ENCODE peak calls at places on chromosome 5, in six cellular contexts. J, Z, Q, K, W and L are unnamed samples.

GRCh38 chr5:60891667-60892066 is 47.6 kb upstream of the ELOVL7 start:
- DNase-seq in J (no peak), Z (no peak), Q (no peak), K (no peak), W (no peak), L (no peak)

GRCh38 chr5:56574778-56575177 is 240.6 kb upstream of the MAP3K1 start:
- DNase-seq in J (no peak), Z (no peak), Q (no peak), K (no peak), W (no peak), L (no peak)

GRCh38 chr5:131466171-131466766 is 168.8 kb downstream of the RAPGEF6 start:
- DNase-seq in J (no peak), Z (no peak), Q (no peak), K (no peak), W (no peak), L (no peak)

GRCh38 chr5:81838307-81838906 is 87.5 kb upstream of the SSBP2 start:
- DNase-seq in J (no peak), Z (no peak), Q (peak), K (no peak), W (no peak), L (no peak)

GRCh38 chr5:505946-506555 is 18.2 kb downstream of the SLC9A3 start:
- DNase-seq in J (no peak), Z (no peak), Q (no peak), K (peak), W (no peak), L (no peak)

GRCh38 chr5:133410335-133410828 is 202.0 kb downstream of the FSTL4 start:
- DNase-seq in J (no peak), Z (no peak), Q (no peak), K (no peak), W (no peak), L (no peak)

GRCh38 chr5:12114075-12114474 is 209.8 kb upstream of the CTNND2 start:
- DNase-seq in J (no peak), Z (no peak), Q (no peak), K (no peak), W (no peak), L (no peak)

GRCh38 chr5:126544087-126544740 is 50.8 kb downstream of the ALDH7A1 start:
- DNase-seq in J (no peak), Z (no peak), Q (peak), K (no peak), W (no peak), L (peak)

GRCh38 chr5:150622157-150622556 is 18.3 kb upstream of the SYNPO start:
- DNase-seq in J (no peak), Z (no peak), Q (no peak), K (no peak), W (no peak), L (no peak)

GRCh38 chr5:51382759-51383493 is at the start of gene ISL1:
- DNase-seq in J (no peak), Z (peak), Q (peak), K (peak), W (no peak), L (no peak)

GRCh38 chr5:180027449-180028089 is 44.0 kb downstream of the RNF130 start:
- DNase-seq in J (no peak), Z (no peak), Q (no peak), K (peak), W (no peak), L (no peak)

GRCh38 chr5:2914022-2914661 is 162.7 kb upstream of the IRX2 start:
- DNase-seq in J (no peak), Z (no peak), Q (no peak), K (no peak), W (no peak), L (no peak)

GRCh38 chr5:1480806-1481205 is 35.6 kb upstream of the SLC6A3 start:
- DNase-seq in J (no peak), Z (no peak), Q (no peak), K (no peak), W (no peak), L (no peak)

GRCh38 chr5:67092447-67093023 is 104.1 kb downstream of the CD180 start:
- DNase-seq in J (no peak), Z (no peak), Q (no peak), K (no peak), W (no peak), L (no peak)

GRCh38 chr5:75931175-75931574 is 152.0 kb upstream of the SV2C start:
- DNase-seq in J (no peak), Z (no peak), Q (no peak), K (no peak), W (no peak), L (no peak)

GRCh38 chr5:134547999-134548626 is 22.6 kb downstream of the JADE2 start:
- DNase-seq in J (no peak), Z (no peak), Q (no peak), K (no peak), W (no peak), L (no peak)

GRCh38 chr5:81513982-81514381 is 120.0 kb upstream of the ACOT12 start:
- DNase-seq in J (no peak), Z (no peak), Q (no peak), K (no peak), W (no peak), L (no peak)

GRCh38 chr5:55935371-55935770 is 59.4 kb downstream of the IL6ST start:
- DNase-seq in J (no peak), Z (no peak), Q (no peak), K (no peak), W (no peak), L (no peak)

GRCh38 chr5:133456933-133457402 is 155.4 kb downstream of the FSTL4 start:
- DNase-seq in J (no peak), Z (no peak), Q (no peak), K (no peak), W (no peak), L (no peak)

GRCh38 chr5:39186289-39186688 is 33.1 kb downstream of the FYB1 start:
- DNase-seq in J (no peak), Z (no peak), Q (no peak), K (no peak), W (no peak), L (no peak)

GRCh38 chr5:7850241-7850532 is 746 bp downstream of the CFAP90 start:
- DNase-seq in J (no peak), Z (no peak), Q (no peak), K (peak), W (peak), L (no peak)

GRCh38 chr5:16489322-16489791 is 23.8 kb upstream of the ZNF622 start:
- DNase-seq in J (no peak), Z (no peak), Q (peak), K (no peak), W (no peak), L (no peak)

GRCh38 chr5:168317096-168317520 is 25.7 kb downstream of the WWC1 start:
- DNase-seq in J (no peak), Z (no peak), Q (no peak), K (no peak), W (no peak), L (no peak)

GRCh38 chr5:43010956-43011355 is 29.2 kb downstream of the ANXA2R start:
- DNase-seq in J (no peak), Z (no peak), Q (no peak), K (no peak), W (no peak), L (no peak)

GRCh38 chr5:43007911-43008368 is 32.2 kb downstream of the ANXA2R start:
- DNase-seq in J (peak), Z (no peak), Q (peak), K (peak), W (peak), L (peak)

GRCh38 chr5:43007246-43007910 is 32.7 kb downstream of the ANXA2R start:
- DNase-seq in J (peak), Z (no peak), Q (peak), K (peak), W (peak), L (peak)

GRCh38 chr5:43006411-43007202 is 33.5 kb downstream of the ANXA2R start:
- DNase-seq in J (no peak), Z (no peak), Q (no peak), K (peak), W (no peak), L (no peak)

DNA sequence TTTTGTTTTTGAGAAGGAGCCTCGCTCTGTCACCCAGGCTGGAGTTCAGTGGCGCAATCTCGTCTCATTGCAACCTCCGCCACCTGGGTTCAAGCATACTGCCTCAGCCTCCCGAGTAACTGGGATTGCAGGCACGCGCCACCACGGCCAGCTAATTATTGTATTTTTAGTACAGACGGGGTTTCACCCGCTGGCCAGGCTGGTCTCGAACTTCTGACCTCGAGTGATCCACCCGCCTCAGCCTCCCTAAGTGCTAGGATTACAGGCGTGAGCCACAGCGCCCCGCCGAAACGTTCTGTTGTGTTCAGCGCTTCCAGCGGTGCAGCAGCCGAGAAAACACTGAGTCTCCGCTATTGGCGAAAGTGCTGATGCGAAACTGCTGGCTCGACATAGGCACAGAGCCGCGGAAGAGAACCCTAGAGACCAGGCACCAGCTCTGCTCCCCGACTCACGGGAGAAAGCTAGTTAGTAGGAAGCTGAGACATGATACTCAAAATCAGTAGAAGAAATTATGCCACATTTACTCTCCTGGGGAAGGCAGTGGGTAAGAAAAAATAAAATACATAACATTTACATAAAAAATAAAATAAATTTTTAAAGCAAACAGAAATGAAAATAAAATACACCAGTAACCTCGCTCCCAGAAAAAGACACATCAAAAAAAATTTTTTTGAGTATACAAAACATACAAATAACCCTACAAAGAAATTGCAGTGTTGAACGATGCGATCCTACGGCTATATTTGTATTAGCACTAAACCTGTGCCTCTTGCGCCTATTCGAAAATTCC is 31.6 kb downstream of the ANXA2R start:
- DNase-seq in J (peak), Z (peak), Q (peak), K (peak), W (peak), L (no peak)
- TF ChIP-seq POLR2A in J (no peak), Z (peak), Q (no peak), K (peak), W (peak), L (peak)

GRCh38 chr5:73119492-73120157 is 750 bp upstream of the TMEM171 start:
- DNase-seq in J (no peak), Z (peak), Q (peak), K (peak), W (no peak), L (no peak)
- TF ChIP-seq POLR2A in J (no peak), Z (no peak), Q (no peak), K (no peak), W (no peak), L (no peak)

GRCh38 chr5:170076707-170077106 is 29.0 kb upstream of the FOXI1 start:
- DNase-seq in J (no peak), Z (no peak), Q (no peak), K (no peak), W (no peak), L (no peak)

GRCh38 chr5:170078458-170078857 is 27.2 kb upstream of the FOXI1 start:
- DNase-seq in J (no peak), Z (no peak), Q (no peak), K (no peak), W (no peak), L (no peak)

GRCh38 chr5:170078931-170079330 is 26.8 kb upstream of the FOXI1 start:
- DNase-seq in J (no peak), Z (no peak), Q (no peak), K (no peak), W (no peak), L (no peak)

GRCh38 chr5:170077526-170077925 is 28.2 kb upstream of the FOXI1 start:
- DNase-seq in J (no peak), Z (no peak), Q (no peak), K (no peak), W (no peak), L (no peak)

DNA sequence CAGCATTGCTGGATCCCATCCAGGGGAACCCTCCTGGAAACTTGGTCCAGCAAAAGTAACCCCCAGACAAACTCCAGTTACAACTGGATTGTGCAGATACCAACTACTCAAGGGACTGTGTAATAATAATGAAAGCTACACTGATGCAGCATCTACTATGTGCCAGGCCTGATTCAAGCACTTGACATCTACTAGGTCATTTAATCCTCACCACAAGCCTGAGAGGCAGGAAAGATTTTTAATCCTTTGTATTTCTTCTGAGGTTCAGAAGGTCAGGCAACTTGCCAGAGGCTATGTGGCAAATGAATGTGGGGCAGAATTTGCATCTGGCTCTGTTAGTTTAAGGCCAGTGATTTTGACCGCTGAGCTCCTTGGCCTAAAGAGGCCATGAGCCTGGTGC is 29.5 kb upstream of the FOXI1 start:
- DNase-seq in J (no peak), Z (no peak), Q (no peak), K (no peak), W (no peak), L (no peak)
- TF ChIP-seq POLR2A in J (no peak), Z (no peak), Q (no peak), K (no peak), W (no peak), L (no peak)

GRCh38 chr5:154857534-154858250 is 735 bp upstream of the CNOT8 start:
- DNase-seq in J (peak), Z (peak), Q (peak), K (peak), W (peak), L (peak)
- TF ChIP-seq POLR2A in J (peak), Z (peak), Q (peak), K (peak), W (no peak), L (no peak)

DNA sequence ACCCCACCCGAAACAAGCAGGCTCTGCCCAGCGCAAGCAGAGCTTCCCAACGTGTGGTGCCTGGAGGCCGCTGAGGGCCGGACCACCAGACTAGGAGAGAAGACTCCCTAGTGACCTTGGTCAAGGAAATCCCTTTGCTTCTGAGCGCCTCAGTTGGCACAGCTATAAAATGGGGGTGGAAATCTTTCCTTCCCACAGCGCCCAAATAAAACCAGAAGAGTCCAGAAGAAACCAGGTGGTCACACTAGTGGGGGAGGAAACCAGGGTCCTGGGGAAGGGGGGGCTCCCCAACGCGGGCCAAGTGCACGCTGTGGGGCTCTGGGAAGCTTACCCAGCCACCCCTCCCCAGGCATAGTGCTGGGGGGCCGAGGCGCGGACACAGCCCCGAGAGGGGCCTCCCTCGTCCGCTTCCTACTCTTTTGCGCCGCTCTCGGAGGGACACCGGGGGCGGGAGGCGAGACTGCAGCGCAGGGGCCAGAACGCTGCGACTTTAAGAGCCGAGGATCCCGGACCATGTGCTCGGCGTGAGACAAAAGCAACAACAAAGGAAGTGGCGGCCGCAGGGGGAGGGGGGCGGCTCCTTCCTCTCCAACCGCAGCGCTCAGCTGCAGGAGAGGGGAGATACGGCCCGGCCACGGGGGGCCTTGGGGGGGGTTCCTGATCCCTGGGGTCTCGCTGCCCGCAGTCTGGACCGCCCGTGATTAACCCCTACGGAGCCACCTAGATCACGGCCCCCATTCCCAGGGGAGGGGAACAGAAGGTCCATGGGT is 885 bp downstream of the RNF44 start:
- DNase-seq in J (peak), Z (peak), Q (peak), K (peak), W (peak), L (peak)
- TF ChIP-seq POLR2A in J (no peak), Z (no peak), Q (no peak), K (no peak), W (no peak), L (peak)

DNA sequence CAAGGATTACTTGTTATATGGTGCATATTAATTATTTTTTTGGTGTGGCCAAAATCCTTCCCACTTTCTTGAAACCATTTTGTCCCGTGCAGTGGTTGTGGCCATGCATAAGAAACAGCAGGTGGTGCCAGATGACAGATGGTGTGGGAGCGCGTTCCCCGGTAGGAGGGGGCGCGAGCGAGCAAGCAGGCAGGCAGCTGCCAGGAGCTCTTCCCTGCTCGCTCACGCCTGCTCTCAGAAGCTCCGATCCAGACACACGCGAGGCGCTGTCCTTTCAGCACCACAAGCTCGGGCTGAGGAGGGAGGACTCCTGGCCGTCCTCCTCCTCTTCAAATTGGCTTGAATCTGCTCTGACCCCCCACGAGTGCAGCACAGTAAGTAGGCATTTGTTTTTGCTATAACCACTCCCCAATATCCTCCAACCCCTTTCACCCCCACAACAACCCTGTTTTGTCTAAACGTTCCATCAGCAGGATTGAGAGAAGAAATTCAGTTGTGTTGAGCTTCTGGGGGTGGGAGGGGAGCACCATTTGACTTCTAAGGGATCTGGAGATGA is at the start of gene NSG2:
- DNase-seq in J (peak), Z (peak), Q (peak), K (peak), W (peak), L (peak)
- TF ChIP-seq POLR2A in J (no peak), Z (no peak), Q (no peak), K (no peak), W (no peak), L (no peak)

GRCh38 chr5:157106668-157107461 is 2.0 kb downstream of the HAVCR2 start:
- DNase-seq in J (no peak), Z (no peak), Q (peak), K (peak), W (no peak), L (no peak)
- TF ChIP-seq POLR2A in J (no peak), Z (no peak), Q (no peak), K (no peak), W (no peak), L (no peak)

DNA sequence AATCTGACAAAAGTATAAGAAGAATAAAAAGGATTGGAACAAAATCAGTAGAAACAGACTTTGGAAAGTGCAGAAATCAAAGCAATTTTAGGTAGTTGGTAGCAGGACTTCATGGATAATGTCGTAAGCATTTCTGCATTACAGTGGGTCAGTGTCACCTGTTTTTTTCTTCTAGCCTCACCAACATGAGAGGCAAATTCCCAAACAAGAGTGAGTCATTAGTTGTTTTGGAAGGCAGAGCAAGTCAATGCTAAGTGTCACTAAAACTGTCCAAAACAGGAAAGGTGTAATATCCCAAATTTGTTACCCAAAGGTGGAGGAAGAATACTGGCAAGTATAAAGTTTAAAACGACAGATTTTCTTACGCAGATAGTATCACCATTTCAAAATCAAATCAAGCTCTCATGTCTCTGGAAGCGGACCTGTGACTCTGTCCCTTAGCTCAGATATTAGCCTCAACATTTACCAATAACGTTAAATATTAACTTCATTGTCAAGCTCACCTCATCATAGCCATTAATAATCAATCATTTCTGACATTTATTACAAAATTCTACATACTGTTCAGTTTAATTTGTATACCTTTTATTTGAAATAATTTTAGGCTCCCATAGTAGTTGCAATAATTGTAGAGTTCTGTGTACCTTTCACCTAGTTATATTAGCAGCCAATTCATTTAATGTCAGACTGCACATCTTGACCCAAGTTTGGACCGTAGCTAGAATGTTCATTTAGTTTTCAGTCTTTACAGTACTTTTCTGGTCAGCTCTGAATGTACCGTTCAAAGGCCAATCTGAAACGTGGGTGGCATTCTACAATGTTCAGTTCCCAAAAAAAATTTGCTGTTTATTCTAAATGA is 901.2 kb upstream of the COX7C start:
- DNase-seq in J (no peak), Z (no peak), Q (no peak), K (no peak), W (no peak), L (no peak)
- TF ChIP-seq POLR2A in J (no peak), Z (no peak), Q (no peak), K (no peak), W (no peak), L (no peak)

DNA sequence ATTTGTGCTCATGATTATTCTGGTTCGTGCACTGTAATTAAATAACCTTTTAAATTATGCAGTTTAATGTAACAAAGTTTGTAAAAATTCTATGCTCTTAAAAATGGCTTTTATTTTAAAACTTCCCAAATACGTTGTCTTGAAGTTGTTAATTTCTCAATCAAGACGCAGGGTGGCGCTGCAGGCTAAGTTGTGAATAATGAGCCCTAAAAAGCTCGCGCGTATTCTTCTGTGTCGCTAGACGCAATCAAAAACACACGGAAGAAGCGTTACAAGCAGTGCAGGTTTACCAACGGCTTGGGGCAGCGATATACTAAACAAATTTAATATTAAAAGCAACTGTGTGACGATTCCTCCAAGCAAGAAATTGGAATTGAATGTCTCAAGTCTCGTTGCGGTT is at the start of gene PCDHB4:
- DNase-seq in J (no peak), Z (no peak), Q (peak), K (no peak), W (peak), L (no peak)
- TF ChIP-seq POLR2A in J (no peak), Z (no peak), Q (no peak), K (no peak), W (no peak), L (no peak)

GRCh38 chr5:90985341-90985740 is 397.8 kb downstream of the ARRDC3 start:
- DNase-seq in J (no peak), Z (no peak), Q (no peak), K (no peak), W (no peak), L (no peak)
- TF ChIP-seq POLR2A in J (no peak), Z (no peak), Q (no peak), K (no peak), W (no peak), L (no peak)